ENCODE peak calls at places on chromosomes 4 and X, in seven cellular contexts. One of them, this sample, is unnamed.
A peak's percentile ranks its signal among the peaks of the same experiment; 100 is the strongest.

GRCh38 chr4:39291686-39292085 is 74.5 kb downstream of the RFC1 start:
- DNase-seq in aorta: no peak
- DNase-seq in CD4-positive, alpha-beta memory T cell: no peak
- DNase-seq in keratinocyte: no peak
- DNase-seq in Peyer's patch: no peak
- DNase-seq in retinal pigment epithelial cell: no peak
- DNase-seq in astrocyte of the spinal cord: no peak
- DNase-seq in this sample: no peak

GRCh38 chr4:75514949-75515612 is 808 bp downstream of the THAP6 start:
- DNase-seq in aorta: no peak
- DNase-seq in CD4-positive, alpha-beta memory T cell: peak; percentile 59
- DNase-seq in keratinocyte: no peak
- DNase-seq in Peyer's patch: no peak
- DNase-seq in retinal pigment epithelial cell: no peak
- DNase-seq in astrocyte of the spinal cord: no peak
- DNase-seq in this sample: no peak

GRCh38 chr4:156830356-156830755 is 141.2 kb downstream of the PDGFC start:
- DNase-seq in aorta: no peak
- DNase-seq in CD4-positive, alpha-beta memory T cell: no peak
- DNase-seq in keratinocyte: no peak
- DNase-seq in Peyer's patch: no peak
- DNase-seq in retinal pigment epithelial cell: no peak
- DNase-seq in astrocyte of the spinal cord: peak; percentile 57
- DNase-seq in this sample: no peak

GRCh38 chr4:34281826-34282225 is 1962.5 kb downstream of the ARAP2 start:
- DNase-seq in aorta: no peak
- DNase-seq in CD4-positive, alpha-beta memory T cell: no peak
- DNase-seq in keratinocyte: no peak
- DNase-seq in Peyer's patch: no peak
- DNase-seq in retinal pigment epithelial cell: no peak
- DNase-seq in astrocyte of the spinal cord: no peak
- DNase-seq in this sample: no peak

GRCh38 chr4:112604590-112604989 is 32.1 kb downstream of the ZGRF1 start:
- DNase-seq in aorta: no peak
- DNase-seq in CD4-positive, alpha-beta memory T cell: no peak
- DNase-seq in keratinocyte: peak; percentile 4
- DNase-seq in Peyer's patch: no peak
- DNase-seq in retinal pigment epithelial cell: no peak
- DNase-seq in astrocyte of the spinal cord: peak; percentile 68
- DNase-seq in this sample: peak; percentile 25

GRCh38 chr4:102832105-102832504 is 4.8 kb upstream of the UBE2D3 start:
- DNase-seq in aorta: no peak
- DNase-seq in CD4-positive, alpha-beta memory T cell: no peak
- DNase-seq in keratinocyte: no peak
- DNase-seq in Peyer's patch: no peak
- DNase-seq in retinal pigment epithelial cell: no peak
- DNase-seq in astrocyte of the spinal cord: no peak
- DNase-seq in this sample: no peak

GRCh38 chr4:17511041-17511949 is 595 bp downstream of the QDPR start:
- DNase-seq in aorta: peak; percentile 88
- DNase-seq in CD4-positive, alpha-beta memory T cell: no peak
- DNase-seq in keratinocyte: no peak
- DNase-seq in Peyer's patch: peak; percentile 72
- DNase-seq in retinal pigment epithelial cell: no peak
- DNase-seq in astrocyte of the spinal cord: peak; percentile 38
- DNase-seq in this sample: no peak

GRCh38 chr4:103895876-103896465 is 176.2 kb upstream of the TACR3 start:
- DNase-seq in aorta: no peak
- DNase-seq in CD4-positive, alpha-beta memory T cell: no peak
- DNase-seq in keratinocyte: no peak
- DNase-seq in Peyer's patch: no peak
- DNase-seq in retinal pigment epithelial cell: no peak
- DNase-seq in astrocyte of the spinal cord: no peak
- DNase-seq in this sample: no peak

GRCh38 chr4:79250887-79251286 is 75.0 kb downstream of the NAA11 start:
- DNase-seq in aorta: no peak
- DNase-seq in CD4-positive, alpha-beta memory T cell: no peak
- DNase-seq in keratinocyte: no peak
- DNase-seq in Peyer's patch: no peak
- DNase-seq in retinal pigment epithelial cell: no peak
- DNase-seq in astrocyte of the spinal cord: no peak
- DNase-seq in this sample: no peak

GRCh38 chrX:31117195-31117594 is 45.4 kb upstream of the FTHL17 start:
- DNase-seq in aorta: no peak
- DNase-seq in CD4-positive, alpha-beta memory T cell: no peak
- DNase-seq in keratinocyte: no peak
- DNase-seq in Peyer's patch: no peak
- DNase-seq in retinal pigment epithelial cell: peak; percentile 5
- DNase-seq in astrocyte of the spinal cord: no peak
- DNase-seq in this sample: no peak

GRCh38 chrX:15206306-15206705 is 63.6 kb downstream of the ASB9 start:
- DNase-seq in aorta: no peak
- DNase-seq in CD4-positive, alpha-beta memory T cell: no peak
- DNase-seq in keratinocyte: no peak
- DNase-seq in Peyer's patch: no peak
- DNase-seq in retinal pigment epithelial cell: no peak
- DNase-seq in astrocyte of the spinal cord: no peak
- DNase-seq in this sample: no peak

GRCh38 chr4:94827481-94828110 is 69.8 kb downstream of the BMPR1B start:
- DNase-seq in aorta: no peak
- DNase-seq in CD4-positive, alpha-beta memory T cell: no peak
- DNase-seq in keratinocyte: peak; percentile 80
- DNase-seq in Peyer's patch: no peak
- DNase-seq in retinal pigment epithelial cell: peak; percentile 26
- DNase-seq in astrocyte of the spinal cord: peak; percentile 78
- DNase-seq in this sample: peak; percentile 80

GRCh38 chr4:100555791-100556190 is 38.0 kb upstream of the EMCN start:
- DNase-seq in aorta: no peak
- DNase-seq in CD4-positive, alpha-beta memory T cell: no peak
- DNase-seq in keratinocyte: no peak
- DNase-seq in Peyer's patch: no peak
- DNase-seq in retinal pigment epithelial cell: no peak
- DNase-seq in astrocyte of the spinal cord: no peak
- DNase-seq in this sample: no peak

GRCh38 chr4:151331276-151332042 is 6.1 kb upstream of the SH3D19 start:
- DNase-seq in aorta: no peak
- DNase-seq in CD4-positive, alpha-beta memory T cell: no peak
- DNase-seq in keratinocyte: no peak
- DNase-seq in Peyer's patch: no peak
- DNase-seq in retinal pigment epithelial cell: no peak
- DNase-seq in astrocyte of the spinal cord: peak; percentile 45
- DNase-seq in this sample: peak; percentile 53

GRCh38 chrX:20442597-20442996 is 175.9 kb upstream of the RPS6KA3 start:
- DNase-seq in aorta: peak; percentile 91
- DNase-seq in CD4-positive, alpha-beta memory T cell: peak; percentile 81
- DNase-seq in keratinocyte: peak; percentile 52
- DNase-seq in Peyer's patch: peak; percentile 81
- DNase-seq in retinal pigment epithelial cell: peak; percentile 46
- DNase-seq in astrocyte of the spinal cord: peak; percentile 61
- DNase-seq in this sample: peak; percentile 19

GRCh38 chr4:111678466-111678865 is 466.8 kb upstream of the FAM241A start:
- DNase-seq in aorta: no peak
- DNase-seq in CD4-positive, alpha-beta memory T cell: no peak
- DNase-seq in keratinocyte: no peak
- DNase-seq in Peyer's patch: no peak
- DNase-seq in retinal pigment epithelial cell: peak; percentile 79
- DNase-seq in astrocyte of the spinal cord: peak; percentile 53
- DNase-seq in this sample: peak; percentile 14

GRCh38 chrX:13956998-13957397 is 72.7 kb downstream of the GEMIN8 start:
- DNase-seq in aorta: no peak
- DNase-seq in CD4-positive, alpha-beta memory T cell: no peak
- DNase-seq in keratinocyte: no peak
- DNase-seq in Peyer's patch: no peak
- DNase-seq in retinal pigment epithelial cell: no peak
- DNase-seq in astrocyte of the spinal cord: no peak
- DNase-seq in this sample: no peak

GRCh38 chrX:18698762-18699650 is 8.4 kb upstream of the PPEF1 start:
- DNase-seq in aorta: no peak
- DNase-seq in CD4-positive, alpha-beta memory T cell: no peak
- DNase-seq in keratinocyte: no peak
- DNase-seq in Peyer's patch: no peak
- DNase-seq in retinal pigment epithelial cell: no peak
- DNase-seq in astrocyte of the spinal cord: no peak
- DNase-seq in this sample: no peak

GRCh38 chr4:101277661-101278060 is 69.7 kb downstream of the PPP3CA start:
- DNase-seq in aorta: no peak
- DNase-seq in CD4-positive, alpha-beta memory T cell: no peak
- DNase-seq in keratinocyte: no peak
- DNase-seq in Peyer's patch: no peak
- DNase-seq in retinal pigment epithelial cell: peak; percentile 21
- DNase-seq in astrocyte of the spinal cord: peak; percentile 69
- DNase-seq in this sample: no peak

GRCh38 chr4:87080462-87080861 is 140.0 kb downstream of the KLHL8 start:
- DNase-seq in aorta: no peak
- DNase-seq in CD4-positive, alpha-beta memory T cell: no peak
- DNase-seq in keratinocyte: no peak
- DNase-seq in Peyer's patch: no peak
- DNase-seq in retinal pigment epithelial cell: no peak
- DNase-seq in astrocyte of the spinal cord: no peak
- DNase-seq in this sample: no peak

GRCh38 chr4:25030283-25031076 is at the start of gene LGI2:
- DNase-seq in aorta: peak; percentile 89
- DNase-seq in CD4-positive, alpha-beta memory T cell: no peak
- DNase-seq in keratinocyte: no peak
- DNase-seq in Peyer's patch: no peak
- DNase-seq in retinal pigment epithelial cell: no peak
- DNase-seq in astrocyte of the spinal cord: no peak
- DNase-seq in this sample: no peak

GRCh38 chr4:8580321-8581093 is at the start of gene GPR78:
- DNase-seq in aorta: peak; percentile 88
- DNase-seq in CD4-positive, alpha-beta memory T cell: no peak
- DNase-seq in keratinocyte: no peak
- DNase-seq in Peyer's patch: peak; percentile 55
- DNase-seq in retinal pigment epithelial cell: peak; percentile 8
- DNase-seq in astrocyte of the spinal cord: peak; percentile 39
- DNase-seq in this sample: peak; percentile 5

GRCh38 chr4:172147702-172148101 is 334.5 kb downstream of the GALNTL6 start:
- DNase-seq in aorta: no peak
- DNase-seq in CD4-positive, alpha-beta memory T cell: no peak
- DNase-seq in keratinocyte: no peak
- DNase-seq in Peyer's patch: no peak
- DNase-seq in retinal pigment epithelial cell: peak; percentile 34
- DNase-seq in astrocyte of the spinal cord: peak; percentile 40
- DNase-seq in this sample: no peak

GRCh38 chr4:142091085-142091513 is 454.7 kb downstream of the IL15 start:
- DNase-seq in aorta: no peak
- DNase-seq in CD4-positive, alpha-beta memory T cell: no peak
- DNase-seq in keratinocyte: no peak
- DNase-seq in Peyer's patch: no peak
- DNase-seq in retinal pigment epithelial cell: peak; percentile 95
- DNase-seq in astrocyte of the spinal cord: peak; percentile 96
- DNase-seq in this sample: peak; percentile 74

GRCh38 chr4:180028682-180029081 is 2214.5 kb upstream of the TENM3 start:
- DNase-seq in aorta: no peak
- DNase-seq in CD4-positive, alpha-beta memory T cell: no peak
- DNase-seq in keratinocyte: no peak
- DNase-seq in Peyer's patch: peak; percentile 50
- DNase-seq in retinal pigment epithelial cell: no peak
- DNase-seq in astrocyte of the spinal cord: peak; percentile 26
- DNase-seq in this sample: no peak

GRCh38 chr4:8345053-8345945 is 75.7 kb downstream of the HTRA3 start:
- DNase-seq in aorta: no peak
- DNase-seq in CD4-positive, alpha-beta memory T cell: no peak
- DNase-seq in keratinocyte: no peak
- DNase-seq in Peyer's patch: no peak
- DNase-seq in retinal pigment epithelial cell: no peak
- DNase-seq in astrocyte of the spinal cord: no peak
- DNase-seq in this sample: no peak

GRCh38 chr4:143338313-143338712 is 1.6 kb downstream of the GAB1 start:
- DNase-seq in aorta: no peak
- DNase-seq in CD4-positive, alpha-beta memory T cell: no peak
- DNase-seq in keratinocyte: no peak
- DNase-seq in Peyer's patch: no peak
- DNase-seq in retinal pigment epithelial cell: no peak
- DNase-seq in astrocyte of the spinal cord: peak; percentile 9
- DNase-seq in this sample: no peak
- H3K4me3 ChIP-seq in aorta: peak overlapping the region; percentile 90
- H3K4me3 ChIP-seq in CD4-positive, alpha-beta memory T cell: no peak overlapping the region
- H3K4me3 ChIP-seq in keratinocyte: peak overlapping the region; percentile 93
- H3K4me3 ChIP-seq in Peyer's patch: peak overlapping the region; percentile 74
- H3K4me3 ChIP-seq in retinal pigment epithelial cell: peak overlapping the region; percentile 77
- H3K4me3 ChIP-seq in astrocyte of the spinal cord: no peak overlapping the region
- H3K4me3 ChIP-seq in this sample: peak overlapping the region; percentile 57

GRCh38 chr4:184287697-184288255 is 70.1 kb upstream of the ENPP6 start:
- DNase-seq in aorta: no peak
- DNase-seq in CD4-positive, alpha-beta memory T cell: no peak
- DNase-seq in keratinocyte: no peak
- DNase-seq in Peyer's patch: no peak
- DNase-seq in retinal pigment epithelial cell: peak; percentile 63
- DNase-seq in astrocyte of the spinal cord: peak; percentile 57
- DNase-seq in this sample: no peak

GRCh38 chr4:184292465-184292867 is 74.8 kb upstream of the ENPP6 start:
- DNase-seq in aorta: no peak
- DNase-seq in CD4-positive, alpha-beta memory T cell: no peak
- DNase-seq in keratinocyte: no peak
- DNase-seq in Peyer's patch: no peak
- DNase-seq in retinal pigment epithelial cell: no peak
- DNase-seq in astrocyte of the spinal cord: no peak
- DNase-seq in this sample: no peak

GRCh38 chr4:184286346-184286745 is 68.7 kb upstream of the ENPP6 start:
- DNase-seq in aorta: no peak
- DNase-seq in CD4-positive, alpha-beta memory T cell: no peak
- DNase-seq in keratinocyte: no peak
- DNase-seq in Peyer's patch: no peak
- DNase-seq in retinal pigment epithelial cell: no peak
- DNase-seq in astrocyte of the spinal cord: no peak
- DNase-seq in this sample: no peak

GRCh38 chr4:184289179-184289535 is 71.5 kb upstream of the ENPP6 start:
- DNase-seq in aorta: no peak
- DNase-seq in CD4-positive, alpha-beta memory T cell: no peak
- DNase-seq in keratinocyte: no peak
- DNase-seq in Peyer's patch: no peak
- DNase-seq in retinal pigment epithelial cell: no peak
- DNase-seq in astrocyte of the spinal cord: no peak
- DNase-seq in this sample: no peak

GRCh38 chr4:184288451-184289178 is 70.9 kb upstream of the ENPP6 start:
- DNase-seq in aorta: no peak
- DNase-seq in CD4-positive, alpha-beta memory T cell: no peak
- DNase-seq in keratinocyte: no peak
- DNase-seq in Peyer's patch: no peak
- DNase-seq in retinal pigment epithelial cell: no peak
- DNase-seq in astrocyte of the spinal cord: no peak
- DNase-seq in this sample: no peak
- H3K4me3 ChIP-seq in aorta: no peak overlapping the region
- H3K4me3 ChIP-seq in CD4-positive, alpha-beta memory T cell: no peak overlapping the region
- H3K4me3 ChIP-seq in keratinocyte: no peak overlapping the region
- H3K4me3 ChIP-seq in Peyer's patch: no peak overlapping the region
- H3K4me3 ChIP-seq in retinal pigment epithelial cell: no peak overlapping the region
- H3K4me3 ChIP-seq in astrocyte of the spinal cord: no peak overlapping the region
- H3K4me3 ChIP-seq in this sample: no peak overlapping the region

GRCh38 chr4:54065282-54066087 is 1.1 kb upstream of the CHIC2 start:
- DNase-seq in aorta: no peak
- DNase-seq in CD4-positive, alpha-beta memory T cell: no peak
- DNase-seq in keratinocyte: no peak
- DNase-seq in Peyer's patch: no peak
- DNase-seq in retinal pigment epithelial cell: no peak
- DNase-seq in astrocyte of the spinal cord: no peak
- DNase-seq in this sample: no peak
- H3K4me3 ChIP-seq in aorta: peak overlapping the region; percentile 38
- H3K4me3 ChIP-seq in CD4-positive, alpha-beta memory T cell: peak overlapping the region; percentile 51
- H3K4me3 ChIP-seq in keratinocyte: peak overlapping the region; percentile 95
- H3K4me3 ChIP-seq in Peyer's patch: peak overlapping the region; percentile 98
- H3K4me3 ChIP-seq in retinal pigment epithelial cell: peak overlapping the region; percentile 59
- H3K4me3 ChIP-seq in astrocyte of the spinal cord: no peak overlapping the region
- H3K4me3 ChIP-seq in this sample: no peak overlapping the region

GRCh38 chr4:3766791-3767561 is 791 bp downstream of the ADRA2C start:
- DNase-seq in aorta: peak; percentile 85
- DNase-seq in CD4-positive, alpha-beta memory T cell: no peak
- DNase-seq in keratinocyte: no peak
- DNase-seq in Peyer's patch: no peak
- DNase-seq in retinal pigment epithelial cell: no peak
- DNase-seq in astrocyte of the spinal cord: peak; percentile 3
- DNase-seq in this sample: no peak
- H3K4me3 ChIP-seq in aorta: peak overlapping the region; percentile 65
- H3K4me3 ChIP-seq in CD4-positive, alpha-beta memory T cell: no peak overlapping the region
- H3K4me3 ChIP-seq in keratinocyte: no peak overlapping the region
- H3K4me3 ChIP-seq in Peyer's patch: peak overlapping the region; percentile 29
- H3K4me3 ChIP-seq in retinal pigment epithelial cell: no peak overlapping the region
- H3K4me3 ChIP-seq in astrocyte of the spinal cord: no peak overlapping the region
- H3K4me3 ChIP-seq in this sample: no peak overlapping the region